ENCODE peak calls at places on chromosome 4, in five cellular contexts. L, O, H, T and I are unnamed samples.

GRCh38 chr4:130468340-130468739 is 1372.4 kb downstream of the C4orf33 start:
- DNase-seq in L (no peak), O (no peak), H (no peak), T (no peak), I (no peak)

GRCh38 chr4:156476359-156476758 is 495.2 kb downstream of the PDGFC start:
- DNase-seq in L (peak; percentile 97), O (peak; percentile 4), H (peak; percentile 81), T (no peak), I (no peak)

GRCh38 chr4:77881460-77882295 is 19.0 kb downstream of the MRPL1 start:
- DNase-seq in L (peak; percentile 54), O (no peak), H (no peak), T (no peak), I (no peak)

GRCh38 chr4:10524196-10524833 is 67.1 kb upstream of the ZNF518B start:
- DNase-seq in L (peak; percentile 21), O (no peak), H (no peak), T (no peak), I (no peak)

GRCh38 chr4:100986360-100986868 is 360.9 kb downstream of the PPP3CA start:
- DNase-seq in L (peak; percentile 32), O (no peak), H (no peak), T (no peak), I (no peak)

GRCh38 chr4:89357346-89357745 is 49.7 kb upstream of the GPRIN3 start:
- DNase-seq in L (no peak), O (no peak), H (no peak), T (no peak), I (no peak)

GRCh38 chr4:137370206-137370633 is 162.1 kb downstream of the PCDH18 start:
- DNase-seq in L (peak; percentile 80), O (no peak), H (peak; percentile 53), T (no peak), I (no peak)

GRCh38 chr4:34108456-34108855 is 2135.9 kb downstream of the ARAP2 start:
- DNase-seq in L (peak; percentile 96), O (no peak), H (no peak), T (no peak), I (no peak)

GRCh38 chr4:151199496-151200190 is 77.3 kb upstream of the PRSS48 start:
- DNase-seq in L (no peak), O (no peak), H (no peak), T (no peak), I (no peak)

GRCh38 chr4:65665951-65666523 is 4.3 kb downstream of the EPHA5 start:
- DNase-seq in L (no peak), O (no peak), H (no peak), T (no peak), I (no peak)

GRCh38 chr4:42357325-42357724 is 40.0 kb upstream of the SHISA3 start:
- DNase-seq in L (no peak), O (no peak), H (no peak), T (no peak), I (no peak)

GRCh38 chr4:108941914-108942379 is 179.1 kb upstream of the ETNPPL start:
- DNase-seq in L (no peak), O (no peak), H (no peak), T (no peak), I (no peak)

GRCh38 chr4:6473264-6474052 is 1.0 kb upstream of the PPP2R2C start:
- DNase-seq in L (no peak), O (no peak), H (no peak), T (no peak), I (no peak)

GRCh38 chr4:114911141-114911540 is 202.3 kb downstream of the NDST4 start:
- DNase-seq in L (no peak), O (no peak), H (no peak), T (no peak), I (no peak)

GRCh38 chr4:52368895-52369294 is 290.2 kb downstream of the USP46 start:
- DNase-seq in L (no peak), O (no peak), H (no peak), T (no peak), I (no peak)

GRCh38 chr4:98932539-98932938 is 3.6 kb upstream of the EIF4E start:
- DNase-seq in L (no peak), O (no peak), H (no peak), T (no peak), I (no peak)

DNA sequence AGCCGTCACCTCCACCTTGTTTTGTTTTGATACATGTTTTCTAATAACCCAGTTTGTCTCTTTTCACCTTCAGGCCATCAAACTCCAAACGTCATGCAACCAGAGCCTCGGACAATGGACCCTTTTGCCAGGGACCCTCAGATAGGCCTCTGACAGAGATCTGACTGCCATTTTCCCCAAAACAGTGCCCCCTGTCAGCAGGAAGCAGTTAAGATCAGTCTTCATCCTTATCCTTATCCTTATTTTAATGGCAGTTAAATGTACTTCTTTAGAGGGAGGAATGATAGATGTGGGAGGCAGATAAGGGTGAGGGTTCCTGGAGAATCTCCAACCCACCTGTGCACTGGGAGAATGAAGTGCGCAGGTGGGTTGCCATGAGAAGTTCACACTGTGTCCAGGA is 135.7 kb downstream of the ANAPC10 start:
- DNase-seq in L (no peak), O (no peak), H (no peak), T (no peak), I (no peak)
- TF ChIP-seq CTCF in L (no peak), O (no peak), H (no peak), T (no peak), I (no peak)

GRCh38 chr4:111359602-111360001 is 736.7 kb upstream of the PITX2 start:
- DNase-seq in L (no peak), O (no peak), H (no peak), T (no peak), I (no peak)
- TF ChIP-seq CTCF in L (no peak), O (no peak), H (no peak), T (no peak), I (no peak)

DNA sequence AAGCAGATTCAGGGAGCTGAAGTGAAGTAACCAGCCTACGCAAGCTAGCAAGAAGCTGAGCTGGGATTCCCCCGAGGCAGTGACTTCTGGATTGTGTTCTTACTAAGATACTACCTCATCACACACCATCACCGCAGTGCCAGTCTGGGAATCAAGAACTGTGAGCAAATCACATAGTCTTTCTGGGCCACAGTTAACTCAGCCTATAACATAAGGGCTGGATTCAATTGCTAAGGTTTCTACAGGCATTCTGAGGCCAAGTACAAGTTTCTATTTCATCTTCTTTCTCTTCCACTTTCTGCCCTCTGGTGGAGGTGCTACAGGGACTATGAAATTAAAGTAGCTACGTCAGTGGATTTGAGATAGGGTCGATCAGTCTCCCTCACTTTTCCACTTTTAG is 1.4 kb upstream of the CORIN start:
- DNase-seq in L (peak; percentile 78), O (no peak), H (no peak), T (no peak), I (no peak)
- TF ChIP-seq CTCF in L (peak; percentile 70), O (peak; percentile 47), H (no peak), T (no peak), I (no peak)

GRCh38 chr4:2534904-2535385 is 1.5 kb upstream of the FAM193A start:
- DNase-seq in L (no peak), O (peak; percentile 40), H (no peak), T (no peak), I (no peak)

GRCh38 chr4:2536193-2537010 is at the start of gene FAM193A:
- DNase-seq in L (peak; percentile 100), O (peak; percentile 98), H (peak; percentile 91), T (peak; percentile 99), I (peak; percentile 94)

GRCh38 chr4:2537011-2537830 is 774 bp downstream of the FAM193A start:
- DNase-seq in L (peak; percentile 41), O (peak; percentile 75), H (peak; percentile 14), T (peak; percentile 73), I (peak; percentile 66)

DNA sequence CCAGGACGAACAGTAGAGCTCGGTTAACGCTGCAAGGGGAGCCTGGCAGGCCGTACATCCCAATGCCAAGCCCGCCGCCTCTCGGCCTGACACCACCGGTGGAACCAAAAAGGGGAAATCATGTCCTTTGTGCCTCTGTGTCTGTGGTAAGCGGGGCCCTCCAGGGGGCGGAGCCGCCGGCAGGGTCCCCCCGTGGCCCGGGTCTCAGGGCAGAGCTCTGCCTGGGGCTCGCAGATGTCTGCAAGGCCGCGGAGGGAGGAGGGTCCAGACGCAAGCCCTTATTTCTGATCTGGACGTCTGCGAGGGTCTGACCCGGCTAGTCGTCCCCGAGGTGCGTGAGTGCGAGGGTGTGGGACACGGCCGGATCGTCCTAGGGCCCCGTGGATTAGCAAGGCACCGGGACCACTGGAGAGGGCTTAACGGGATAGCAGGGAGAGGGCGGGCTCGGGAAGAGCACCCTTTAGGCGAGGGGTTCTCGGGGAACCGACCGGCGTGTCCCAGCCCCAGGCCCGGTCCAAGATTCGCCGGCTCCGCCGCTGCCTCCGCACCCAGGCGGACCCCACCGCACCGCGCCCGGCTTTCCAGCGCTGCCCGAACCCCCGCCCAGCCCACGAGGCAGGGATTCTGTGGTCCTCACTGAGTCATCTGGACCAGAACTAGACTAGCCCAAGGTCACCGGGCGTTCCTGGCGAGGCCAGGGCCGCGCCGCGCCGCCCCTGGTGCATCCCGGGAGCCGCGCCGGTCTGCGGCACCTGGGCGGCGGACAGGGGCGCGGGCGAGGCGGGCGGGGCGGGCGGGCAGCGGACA is 858 bp upstream of the FAM193A start:
- DNase-seq in L (peak; percentile 37), O (peak; percentile 79), H (no peak), T (peak; percentile 72), I (peak; percentile 66)
- TF ChIP-seq CTCF in L (peak; percentile 29), O (no peak), H (no peak), T (no peak), I (no peak)